ENCODE peak calls at places on chromosome 6, in six cellular contexts. H is stomach, R is OCI-LY7, U is lower lobe of right lung, W is psoas muscle, P is SK-N-SH. D is an unnamed sample.

GRCh38 chr6:6332240-6332639 is 11.8 kb upstream of the F13A1 start:
- DNase-seq in W (no peak), P (no peak), R (peak; percentile 94), H (no peak), U (no peak), D (no peak)

GRCh38 chr6:48315915-48316314 is 204.9 kb upstream of the PTCHD4 start:
- DNase-seq in H (no peak), R (no peak), P (no peak), U (no peak), W (no peak), D (no peak)

GRCh38 chr6:81293896-81294295 is 458.6 kb downstream of the TENT5A start:
- DNase-seq in P (no peak), H (no peak), W (no peak), U (no peak), R (no peak), D (no peak)

GRCh38 chr6:39040080-39040673 is 8.4 kb upstream of the GLP1R start:
- DNase-seq in H (no peak), W (no peak), P (no peak), R (no peak), U (no peak), D (no peak)

GRCh38 chr6:31663961-31664789 is 622 bp downstream of the GPANK1 start:
- DNase-seq in R (peak; percentile 19), P (no peak), W (peak; percentile 72), U (no peak), H (no peak), D (peak; percentile 61)

GRCh38 chr6:6593876-6594275 is 5.4 kb downstream of the LY86 start:
- DNase-seq in W (no peak), P (no peak), H (no peak), R (no peak), U (no peak), D (no peak)

GRCh38 chr6:72151742-72152141 is 265.4 kb downstream of the RIMS1 start:
- DNase-seq in H (no peak), P (no peak), W (no peak), U (no peak), R (no peak), D (no peak)

GRCh38 chr6:83354747-83355146 is 76.1 kb downstream of the ME1 start:
- DNase-seq in R (no peak), U (no peak), H (no peak), P (no peak), W (no peak), D (no peak)

GRCh38 chr6:170301184-170301583 is 5.4 kb upstream of the FAM120B start:
- DNase-seq in P (no peak), H (no peak), R (no peak), W (no peak), U (no peak), D (no peak)

GRCh38 chr6:89412071-89413005 is at the start of gene RRAGD:
- DNase-seq in W (peak; percentile 88), U (peak; percentile 88), H (peak; percentile 66), R (peak; percentile 74), P (peak; percentile 91), D (peak; percentile 80)

GRCh38 chr6:122495612-122496011 is 24.0 kb upstream of the SERINC1 start:
- DNase-seq in P (no peak), W (no peak), R (no peak), U (no peak), H (no peak), D (no peak)
- H3K9me3 ChIP-seq in P (no peaks in the 10 kb centered on the region), W (peaks cover 10% of the 10 kb centered on the region), R (no peaks in the 10 kb centered on the region), U (peaks cover 5% of the 10 kb centered on the region), H (peaks cover 21% of the 10 kb centered on the region), D (no peaks in the 10 kb centered on the region)

GRCh38 chr6:75094614-75095321 is 111.1 kb downstream of the COL12A1 start:
- DNase-seq in W (no peak), R (no peak), P (no peak), H (no peak), U (no peak), D (no peak)
- TF ChIP-seq CTCF in W (no peak), R (no peak), P (peak; percentile 16), H (no peak), U (no peak), D (no peak)

GRCh38 chr6:141956046-141956761 is 176.5 kb upstream of the GJE1 start:
- DNase-seq in H (no peak), W (no peak), U (no peak), R (no peak), P (no peak), D (no peak)
- H3K9me3 ChIP-seq in H (peaks cover 23% of the 10 kb centered on the region), W (peaks cover 8% of the 10 kb centered on the region), U (peaks cover 8% of the 10 kb centered on the region), R (no peaks in the 10 kb centered on the region), P (no peaks in the 10 kb centered on the region), D (no peaks in the 10 kb centered on the region)

GRCh38 chr6:84967389-84967788 is 203.0 kb upstream of the TBX18 start:
- DNase-seq in W (no peak), U (no peak), P (peak; percentile 14), R (peak; percentile 5), H (no peak), D (no peak)
- TF ChIP-seq CTCF in W (no peak), U (no peak), P (peak; percentile 71), R (peak; percentile 58), H (no peak), D (peak; percentile 23)

GRCh38 chr6:43091020-43091419 is 14.9 kb downstream of the PTK7 start:
- DNase-seq in R (no peak), H (no peak), W (no peak), P (no peak), U (no peak), D (no peak)

GRCh38 chr6:43089467-43089866 is 13.4 kb downstream of the PTK7 start:
- DNase-seq in R (no peak), U (no peak), W (no peak), P (no peak), H (no peak), D (no peak)

GRCh38 chr6:43089874-43090556 is 13.9 kb downstream of the PTK7 start:
- DNase-seq in R (no peak), U (peak; percentile 69), P (no peak), H (no peak), W (no peak), D (no peak)

GRCh38 chr6:43090557-43090952 is 14.4 kb downstream of the PTK7 start:
- DNase-seq in R (no peak), W (no peak), P (no peak), H (no peak), U (no peak), D (no peak)

GRCh38 chr6:43088654-43089056 is 12.5 kb downstream of the PTK7 start:
- DNase-seq in H (no peak), W (no peak), R (no peak), P (no peak), U (no peak), D (no peak)
- H3K9me3 ChIP-seq in H (no peaks in the 10 kb centered on the region), W (no peaks in the 10 kb centered on the region), R (no peaks in the 10 kb centered on the region), P (no peaks in the 10 kb centered on the region), U (no peaks in the 10 kb centered on the region), D (no peaks in the 10 kb centered on the region)

DNA sequence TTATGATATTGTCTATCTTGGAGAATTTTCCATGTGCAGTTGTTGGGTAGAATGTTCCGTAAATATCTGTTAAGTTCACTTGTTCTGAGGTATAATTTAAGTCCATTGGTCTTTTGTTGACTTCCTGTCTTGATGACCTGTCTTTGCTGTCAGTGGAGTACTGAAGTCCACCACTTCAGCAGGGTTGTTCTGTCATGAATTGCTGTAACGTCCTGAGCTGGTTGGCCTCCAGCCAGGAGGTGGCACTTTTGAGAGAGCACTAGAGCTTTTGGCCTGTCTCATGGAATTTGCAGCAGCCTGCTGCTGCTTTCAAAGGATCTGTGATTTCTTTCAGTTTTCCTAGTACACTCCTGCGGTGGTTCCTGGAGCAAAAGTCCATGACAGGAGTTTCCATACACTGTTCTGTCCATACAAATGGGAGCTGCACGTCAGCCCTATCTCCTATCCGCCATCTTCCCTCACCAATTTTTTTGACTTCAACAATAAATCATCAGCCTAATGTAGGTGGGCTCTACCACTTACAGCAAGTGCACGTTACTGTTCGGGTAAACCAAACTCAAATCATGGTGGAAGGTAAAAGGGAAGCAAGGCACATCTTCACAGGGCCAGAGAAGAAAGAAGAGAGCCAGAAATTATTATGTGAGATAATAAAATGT is 46.9 kb upstream of the TRERF1 start:
- DNase-seq in H (no peak), W (no peak), P (no peak), R (no peak), U (peak; percentile 53), D (no peak)
- TF ChIP-seq CTCF in H (no peak), W (no peak), P (no peak), R (peak; percentile 41), U (no peak), D (no peak)

GRCh38 chr6:100465701-100466409 is 1.1 kb upstream of the SIM1 start:
- DNase-seq in P (no peak), U (no peak), H (no peak), R (no peak), W (no peak), D (no peak)

GRCh38 chr6:100464910-100465700 is at the start of gene SIM1:
- DNase-seq in R (no peak), P (peak; percentile 92), U (no peak), W (peak; percentile 95), H (no peak), D (no peak)

GRCh38 chr6:100463685-100464161 is 998 bp downstream of the SIM1 start:
- DNase-seq in P (no peak), H (no peak), W (no peak), R (no peak), U (no peak), D (no peak)

GRCh38 chr6:100462990-100463684 is 1.6 kb downstream of the SIM1 start:
- DNase-seq in R (no peak), U (no peak), P (no peak), H (no peak), W (no peak), D (no peak)

GRCh38 chr6:100464162-100464851 is 414 bp downstream of the SIM1 start:
- DNase-seq in W (peak; percentile 66), U (no peak), P (no peak), H (no peak), R (no peak), D (no peak)
- H3K9me3 ChIP-seq in W (no peaks in the 10 kb centered on the region), U (no peaks in the 10 kb centered on the region), P (no peaks in the 10 kb centered on the region), H (peaks cover 45% of the 10 kb centered on the region), R (no peaks in the 10 kb centered on the region), D (no peaks in the 10 kb centered on the region)

D was measured in adrenal gland.